ENCODE peak calls at places on chromosomes 12 and 14, in six cellular contexts. M is HuH-7; T is A172; V is psoas muscle; K is activated T-cell treated with anti-CD3 and anti-CD28 coated beads, Interleukin-2, amount 50 U/mL, for 24 hours; N is NAMALWA. J is an unnamed sample.

GRCh38 chr12:56220611-56221232 is 1.0 kb downstream of the RNF41 start:
- DNase-seq in M (no peak), T (peak), V (no peak), K (no peak), N (peak), J (no peak)

GRCh38 chr12:117486840-117487659 is 125.6 kb upstream of the NOS1 start:
- DNase-seq in M (no peak), T (peak), V (peak), K (no peak), N (no peak), J (peak)

GRCh38 chr12:42426733-42427132 is 100.8 kb downstream of the PPHLN1 start:
- DNase-seq in M (no peak), T (peak), V (no peak), K (no peak), N (no peak), J (peak)

GRCh38 chr12:74581439-74581838 is 43.8 kb downstream of the ATXN7L3B start:
- DNase-seq in M (no peak), T (no peak), V (no peak), K (no peak), N (no peak), J (no peak)

GRCh38 chr12:58750484-58750883 is 169.8 kb downstream of the LRIG3 start:
- DNase-seq in M (no peak), T (peak), V (no peak), K (no peak), N (no peak), J (peak)

GRCh38 chr12:52521175-52521574 is 981 bp upstream of the KRT5 start:
- DNase-seq in M (no peak), T (peak), V (no peak), K (no peak), N (no peak), J (peak)

GRCh38 chr12:58161773-58162172 is 220.4 kb downstream of the ATP23 start:
- DNase-seq in M (no peak), T (no peak), V (no peak), K (no peak), N (no peak), J (no peak)

GRCh38 chr12:115385141-115385540 is 701.2 kb upstream of the TBX3 start:
- DNase-seq in M (no peak), T (no peak), V (no peak), K (no peak), N (no peak), J (no peak)

GRCh38 chr12:81492131-81492720 is 266.9 kb downstream of the PPFIA2 start:
- DNase-seq in M (no peak), T (peak), V (no peak), K (no peak), N (no peak), J (no peak)

GRCh38 chr14:73223049-73223448 is 14.3 kb upstream of the PAPLN start:
- DNase-seq in M (no peak), T (no peak), V (no peak), K (no peak), N (peak), J (no peak)

GRCh38 chr12:123075092-123075491 is 75.8 kb downstream of the PITPNM2 start:
- DNase-seq in M (no peak), T (no peak), V (no peak), K (no peak), N (peak), J (no peak)

GRCh38 chr12:62082448-62082847 is 177.8 kb upstream of the USP15 start:
- DNase-seq in M (no peak), T (no peak), V (no peak), K (no peak), N (no peak), J (no peak)